ENCODE peak calls at places on chromosome 6, in seven cellular contexts. L is H1, X is mesenchymal stem cell, M is H9, Q is IMR-90, B is neuronal stem cell, C is trophoblast cell. H is an unnamed sample.

GRCh38 chr6:90319044-90319443 is 22.4 kb upstream of the BACH2 start:
- DNase-seq in L (no peak), X (peak; percentile 82), M (no peak), Q (peak; percentile 79), B (no peak), C (no peak), H (no peak)

GRCh38 chr6:42165016-42165415 is 8.1 kb upstream of the GUCA1A start:
- DNase-seq in L (no peak), X (peak; percentile 44), M (no peak), Q (peak; percentile 71), B (no peak), C (no peak), H (no peak)

GRCh38 chr6:15536201-15536955 is 126.5 kb downstream of the DTNBP1 start:
- DNase-seq in L (no peak), X (no peak), M (no peak), Q (no peak), B (no peak), C (peak; percentile 71), H (no peak)

GRCh38 chr6:75376347-75377024 is 91.9 kb upstream of the TMEM30A start:
- DNase-seq in L (no peak), X (peak; percentile 41), M (no peak), Q (peak; percentile 60), B (no peak), C (peak; percentile 42), H (peak; percentile 75)

GRCh38 chr6:117976030-117976651 is 69.1 kb downstream of the SLC35F1 start:
- DNase-seq in L (no peak), X (peak; percentile 43), M (no peak), Q (peak; percentile 44), B (peak; percentile 54), C (peak; percentile 18), H (peak; percentile 83)

GRCh38 chr6:56024931-56025330 is 149.5 kb upstream of the BMP5 start:
- DNase-seq in L (no peak), X (no peak), M (no peak), Q (no peak), B (no peak), C (peak; percentile 44), H (no peak)

GRCh38 chr6:34529665-34530327 is 26.3 kb downstream of the SPDEF start:
- DNase-seq in L (no peak), X (no peak), M (no peak), Q (no peak), B (no peak), C (no peak), H (no peak)

GRCh38 chr6:23086100-23086499 is 516.7 kb downstream of the HDGFL1 start:
- DNase-seq in L (no peak), X (no peak), M (no peak), Q (no peak), B (no peak), C (no peak), H (no peak)

GRCh38 chr6:72916906-72917305 is 295.0 kb downstream of the KCNQ5 start:
- DNase-seq in L (no peak), X (no peak), M (no peak), Q (no peak), B (no peak), C (no peak), H (no peak)

GRCh38 chr6:96391776-96392175 is 129.8 kb upstream of the UFL1 start:
- DNase-seq in L (peak; percentile 63), X (no peak), M (peak; percentile 86), Q (no peak), B (peak; percentile 80), C (peak; percentile 4), H (peak; percentile 87)

GRCh38 chr6:43669922-43670622 is 17.5 kb downstream of the MRPS18A start:
- DNase-seq in L (no peak), X (no peak), M (peak; percentile 53), Q (no peak), B (peak; percentile 43), C (no peak), H (peak; percentile 77)

GRCh38 chr6:126661646-126662045 is 321.7 kb downstream of the CENPW start:
- DNase-seq in L (no peak), X (peak; percentile 59), M (no peak), Q (peak; percentile 87), B (no peak), C (no peak), H (no peak)

GRCh38 chr6:23446394-23447001 is 679.5 kb upstream of the NRSN1 start:
- DNase-seq in L (no peak), X (peak; percentile 62), M (no peak), Q (peak; percentile 76), B (no peak), C (no peak), H (peak; percentile 49)

GRCh38 chr6:160258346-160259142 is at the start of gene SLC22A2:
- DNase-seq in L (no peak), X (no peak), M (no peak), Q (no peak), B (no peak), C (no peak), H (no peak)

GRCh38 chr6:165820934-165821333 is 157.9 kb upstream of the PDE10A start:
- DNase-seq in L (no peak), X (no peak), M (no peak), Q (no peak), B (no peak), C (no peak), H (no peak)

DNA sequence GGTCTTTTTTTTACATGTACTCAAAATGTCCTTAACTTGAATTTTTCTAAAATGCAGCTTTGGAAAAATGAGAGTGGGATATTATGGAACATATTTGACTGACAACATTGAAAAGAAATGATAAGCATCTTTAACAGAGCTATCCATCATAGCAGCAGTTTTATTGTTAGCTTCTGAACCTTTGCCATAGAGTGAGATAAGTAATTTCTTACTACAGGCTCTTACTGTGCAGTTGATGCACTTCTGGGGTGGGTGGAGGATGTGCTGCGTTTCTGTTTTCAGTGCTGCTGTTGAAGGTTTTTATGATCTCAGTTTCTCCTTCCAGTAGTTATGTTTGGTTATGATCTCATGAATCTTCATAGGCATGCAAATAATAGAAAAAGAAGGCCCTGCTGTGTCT is 267.0 kb downstream of the TMEM242 start:
- DNase-seq in L (no peak), X (no peak), M (no peak), Q (no peak), B (no peak), C (no peak), H (no peak)
- H3K23ac ChIP-seq in L (no peak overlapping the region), X (no peak overlapping the region), M (no peak overlapping the region), Q (no peak overlapping the region), B (no peak overlapping the region), C (no peak overlapping the region), H (no peak overlapping the region)

GRCh38 chr6:3290501-3291211 is 31.9 kb downstream of the PSMG4 start:
- DNase-seq in L (no peak), X (no peak), M (no peak), Q (no peak), B (no peak), C (no peak), H (no peak)
- H3K23ac ChIP-seq in L (no peak overlapping the region), X (no peak overlapping the region), M (no peak overlapping the region), Q (no peak overlapping the region), B (no peak overlapping the region), C (no peak overlapping the region), H (no peak overlapping the region)

GRCh38 chr6:47865206-47865605 is 83.4 kb downstream of the OPN5 start:
- DNase-seq in L (no peak), X (no peak), M (no peak), Q (no peak), B (no peak), C (no peak), H (no peak)
- H3K23ac ChIP-seq in L (no peak overlapping the region), X (no peak overlapping the region), M (no peak overlapping the region), Q (no peak overlapping the region), B (no peak overlapping the region), C (no peak overlapping the region), H (no peak overlapping the region)

GRCh38 chr6:25244865-25245264 is 34.3 kb upstream of the CARMIL1 start:
- DNase-seq in L (no peak), X (no peak), M (no peak), Q (no peak), B (no peak), C (no peak), H (no peak)
- H3K23ac ChIP-seq in L (no peak overlapping the region), X (no peak overlapping the region), M (no peak overlapping the region), Q (no peak overlapping the region), B (no peak overlapping the region), C (no peak overlapping the region), H (no peak overlapping the region)

DNA sequence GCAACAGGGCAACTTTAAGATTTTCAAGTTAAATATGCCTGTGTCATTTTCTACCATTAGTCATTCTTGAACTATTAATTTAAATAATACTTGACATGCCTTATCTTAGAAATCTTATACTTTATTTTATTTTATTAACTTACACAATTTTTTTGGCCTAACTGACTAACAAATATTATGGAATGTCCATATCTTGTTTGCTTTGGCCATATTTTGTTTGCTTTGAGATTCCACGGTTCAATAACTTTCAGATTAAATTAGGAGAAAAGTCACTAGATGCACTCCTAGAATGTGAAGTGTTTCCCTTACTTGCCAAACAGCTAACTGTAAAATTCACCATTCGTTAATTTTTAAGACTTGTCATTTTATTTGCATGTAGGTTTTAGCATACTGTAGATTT is 684.0 kb upstream of the MANEA start:
- DNase-seq in L (no peak), X (no peak), M (no peak), Q (no peak), B (no peak), C (no peak), H (no peak)
- H3K23ac ChIP-seq in L (no peak overlapping the region), X (no peak overlapping the region), M (no peak overlapping the region), Q (no peak overlapping the region), B (no peak overlapping the region), C (no peak overlapping the region), H (no peak overlapping the region)